ENCODE peak calls at places on chromosomes 16 and 17, in eight cellular contexts. F, J, C, H, D, B, U and X are unnamed samples.

GRCh38 chr17:74431568-74432483 is at the start of gene GPRC5C:
- DNase-seq in F (no peak), J (peak; percentile 82), C (peak; percentile 80), H (peak; percentile 91), D (peak; percentile 64), B (peak; percentile 79), U (no peak), X (peak; percentile 87)

GRCh38 chr17:55340726-55341125 is 76.0 kb downstream of the HLF start:
- DNase-seq in F (no peak), J (no peak), C (no peak), H (no peak), D (no peak), B (no peak), U (no peak), X (no peak)

GRCh38 chr17:79808763-79809529 is 12.1 kb upstream of the CBX8 start:
- DNase-seq in F (no peak), J (peak; percentile 67), C (peak; percentile 57), H (no peak), D (peak; percentile 61), B (no peak), U (no peak), X (no peak)

GRCh38 chr16:22073350-22073749 is 19.0 kb upstream of the VWA3A start:
- DNase-seq in F (no peak), J (no peak), C (no peak), H (no peak), D (peak; percentile 18), B (no peak), U (no peak), X (no peak)

GRCh38 chr17:6069611-6070279 is 434 bp upstream of the WSCD1 start:
- DNase-seq in F (no peak), J (peak; percentile 51), C (no peak), H (no peak), D (no peak), B (no peak), U (no peak), X (no peak)

GRCh38 chr17:72099919-72100318 is 20.9 kb upstream of the SOX9 start:
- DNase-seq in F (no peak), J (no peak), C (no peak), H (no peak), D (no peak), B (no peak), U (no peak), X (no peak)

GRCh38 chr16:22694887-22695382 is 119.0 kb upstream of the HS3ST2 start:
- DNase-seq in F (peak; percentile 12), J (no peak), C (no peak), H (no peak), D (peak; percentile 54), B (no peak), U (no peak), X (no peak)

GRCh38 chr16:27123795-27124194 is 57.1 kb downstream of the C16orf82 start:
- DNase-seq in F (no peak), J (no peak), C (no peak), H (no peak), D (no peak), B (no peak), U (no peak), X (no peak)

GRCh38 chr17:8016632-8017424 is 14.4 kb downstream of the GUCY2D start:
- DNase-seq in F (no peak), J (peak; percentile 91), C (peak; percentile 76), H (no peak), D (peak; percentile 56), B (no peak), U (no peak), X (no peak)

GRCh38 chr16:53482123-53482522 is 20.9 kb downstream of the AKTIP start:
- DNase-seq in F (no peak), J (no peak), C (peak; percentile 85), H (no peak), D (peak; percentile 40), B (no peak), U (no peak), X (no peak)

GRCh38 chr16:7579454-7579853 is 246.8 kb downstream of the RBFOX1 start:
- DNase-seq in F (no peak), J (no peak), C (no peak), H (no peak), D (no peak), B (no peak), U (no peak), X (no peak)

GRCh38 chr17:78897639-78897996 is 5.4 kb downstream of the CEP295NL start:
- DNase-seq in F (no peak), J (no peak), C (no peak), H (no peak), D (no peak), B (no peak), U (no peak), X (no peak)

GRCh38 chr17:15185625-15185991 is 79.5 kb downstream of the PMP22 start:
- DNase-seq in F (no peak), J (no peak), C (peak; percentile 92), H (no peak), D (peak; percentile 53), B (no peak), U (no peak), X (peak; percentile 42)

GRCh38 chr17:41322264-41322902 is 6.9 kb upstream of the KRTAP17-1 start:
- DNase-seq in F (peak; percentile 46), J (no peak), C (peak; percentile 39), H (no peak), D (peak; percentile 70), B (no peak), U (no peak), X (no peak)

GRCh38 chr17:45131616-45132301 is 556 bp downstream of the PLCD3 start:
- DNase-seq in F (no peak), J (peak; percentile 93), C (peak; percentile 63), H (peak; percentile 72), D (no peak), B (peak; percentile 53), U (no peak), X (peak; percentile 84)

GRCh38 chr16:47978491-47979490 is 177.0 kb downstream of the ABCC12 start:
- DNase-seq in F (no peak), J (no peak), C (no peak), H (no peak), D (no peak), B (no peak), U (no peak), X (no peak)

GRCh38 chr17:58325976-58326468 is 2.6 kb downstream of the TSPOAP1 start:
- DNase-seq in F (no peak), J (no peak), C (peak; percentile 60), H (no peak), D (no peak), B (no peak), U (no peak), X (no peak)

GRCh38 chr16:28863929-28864886 is 565 bp downstream of the SH2B1 start:
- DNase-seq in F (peak; percentile 29), J (no peak), C (peak; percentile 35), H (peak; percentile 48), D (peak; percentile 50), B (no peak), U (no peak), X (no peak)

DNA sequence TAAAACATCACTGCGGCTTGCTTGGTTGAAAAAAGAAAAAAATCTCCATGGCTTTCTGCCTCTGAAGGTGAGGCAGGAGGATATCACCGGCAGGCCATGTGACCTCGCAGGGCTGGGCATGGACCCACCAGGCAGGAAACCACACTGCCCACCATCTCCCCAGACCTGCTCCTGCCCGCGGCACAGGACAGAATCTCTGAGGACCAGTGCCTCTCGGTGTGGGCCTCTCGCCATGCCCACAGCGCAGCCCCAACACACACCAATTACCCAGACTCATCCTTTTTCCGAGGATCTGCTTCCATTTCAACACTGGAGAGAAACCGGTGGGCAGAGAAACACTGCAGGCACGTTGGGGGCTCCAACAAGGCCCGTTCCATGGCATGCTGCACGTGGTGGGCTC is 16.2 kb downstream of the DNASE1 start:
- DNase-seq in F (no peak), J (no peak), C (no peak), H (no peak), D (no peak), B (no peak), U (no peak), X (no peak)
- TF ChIP-seq CTCF in F (no peak), J (no peak), C (no peak), H (no peak), D (no peak), B (no peak), U (no peak), X (no peak)

GRCh38 chr16:88429387-88430184 is 23.5 kb upstream of the ZFPM1 start:
- DNase-seq in F (no peak), J (no peak), C (no peak), H (no peak), D (no peak), B (no peak), U (no peak), X (no peak)
- H3K4me3 ChIP-seq in F (no peak overlapping the region), J (no peak overlapping the region), C (peak overlapping the region; percentile 32), H (no peak overlapping the region), D (no peak overlapping the region), B (peak overlapping the region; percentile 68), U (peak overlapping the region; percentile 61), X (peak overlapping the region; percentile 46)

GRCh38 chr17:1639549-1639948 is 6.0 kb downstream of the SCARF1 start:
- DNase-seq in F (no peak), J (no peak), C (no peak), H (no peak), D (no peak), B (no peak), U (no peak), X (no peak)

GRCh38 chr17:1640329-1641064 is 5.0 kb downstream of the SCARF1 start:
- DNase-seq in F (no peak), J (no peak), C (no peak), H (no peak), D (no peak), B (no peak), U (no peak), X (no peak)

GRCh38 chr17:1638624-1639300 is 6.8 kb downstream of the SCARF1 start:
- DNase-seq in F (no peak), J (no peak), C (no peak), H (no peak), D (no peak), B (no peak), U (no peak), X (peak; percentile 49)

GRCh38 chr17:1643293-1643998 is 2.1 kb downstream of the SCARF1 start:
- DNase-seq in F (no peak), J (peak; percentile 88), C (peak; percentile 57), H (no peak), D (no peak), B (no peak), U (no peak), X (peak; percentile 59)

DNA sequence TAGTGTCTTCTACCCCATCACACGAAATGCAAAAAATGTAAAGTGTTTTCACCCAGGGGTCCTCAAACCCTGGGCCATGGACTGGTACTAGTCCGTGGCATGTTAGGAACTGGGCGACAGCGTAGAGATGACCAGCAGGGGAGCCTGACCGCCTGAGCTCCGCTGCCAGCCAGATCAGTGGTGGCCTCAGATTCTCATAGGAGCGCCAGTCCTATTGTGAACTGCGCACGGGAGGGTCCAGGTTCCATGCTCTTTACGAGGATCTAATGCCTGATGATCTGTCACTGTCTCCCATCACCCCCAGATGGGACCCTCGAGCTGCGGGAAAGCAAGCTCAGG is 4.5 kb downstream of the SCARF1 start:
- DNase-seq in F (no peak), J (no peak), C (no peak), H (no peak), D (no peak), B (no peak), U (no peak), X (no peak)
- TF ChIP-seq CTCF in F (no peak), J (no peak), C (no peak), H (no peak), D (no peak), B (no peak), U (no peak), X (no peak)

DNA sequence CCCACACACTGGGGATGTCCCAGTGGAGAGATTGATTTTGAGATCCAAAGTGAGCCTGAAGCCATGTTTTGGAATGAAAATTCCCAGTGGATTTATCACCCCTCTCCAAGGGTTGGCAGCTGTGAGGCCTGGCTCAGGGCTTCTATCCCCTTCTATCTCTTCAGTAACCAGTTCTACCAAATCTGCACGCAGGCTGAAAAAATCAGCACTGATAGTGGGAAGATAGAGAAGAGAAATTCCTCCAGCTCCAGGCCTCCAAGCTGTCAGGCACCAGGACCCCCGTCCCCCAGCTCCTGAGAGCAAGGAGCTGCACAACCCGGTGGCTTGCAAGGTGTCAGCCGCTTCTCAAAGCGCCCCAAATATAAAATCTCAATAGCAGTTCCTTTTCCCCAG is 1.0 kb downstream of the FLOT2 start:
- DNase-seq in F (no peak), J (no peak), C (no peak), H (no peak), D (no peak), B (no peak), U (no peak), X (no peak)
- H3K4me3 ChIP-seq in F (peak overlapping the region; percentile 76), J (peak overlapping the region; percentile 79), C (peak overlapping the region; percentile 67), H (peak overlapping the region; percentile 79), D (peak overlapping the region; percentile 84), B (peak overlapping the region; percentile 98), U (peak overlapping the region; percentile 98), X (peak overlapping the region; percentile 94)